ENCODE peak calls at places on chromosomes 16 and 17, in eight cellular contexts. D is HCT116; J is CD8-positive, alpha-beta T cell; E is CD8-positive, alpha-beta memory T cell; I is uterus; T is right lobe of liver; U is tibial artery; P is esophagus squamous epithelium. M is an unnamed sample. For H3K4me1, the result is how much of the 10 kb centered on the place peaks cover.

GRCh38 chr17:74280093-74280513 is 6.1 kb downstream of the DNAI2 start:
- DNase-seq in J (peak), D (no peak), P (no peak), T (no peak), E (peak), I (no peak), U (no peak), M (no peak)

GRCh38 chr17:46922804-46923635 is at the start of gene GOSR2:
- DNase-seq in I (peak), U (peak), E (peak), P (peak), T (peak), D (peak), J (peak), M (peak)

GRCh38 chr17:80513892-80514291 is 30.7 kb upstream of the RPTOR start:
- DNase-seq in T (no peak), I (no peak), E (no peak), U (no peak), D (no peak), J (no peak), P (no peak), M (no peak)

GRCh38 chr16:89693931-89694783 is 7.3 kb downstream of the SPATA2L start:
- DNase-seq in J (no peak), E (no peak), U (no peak), T (peak), I (no peak), P (no peak), D (no peak), M (no peak)

GRCh38 chr16:14399397-14400284 is 230.4 kb downstream of the PARN start:
- DNase-seq in T (no peak), I (peak), P (no peak), J (no peak), D (peak), E (no peak), U (peak), M (peak)

GRCh38 chr17:68697850-68698313 is 96.7 kb upstream of the FAM20A start:
- DNase-seq in D (no peak), U (peak), I (peak), P (no peak), E (no peak), J (no peak), T (no peak), M (no peak)

GRCh38 chr17:49746791-49747490 is 17.0 kb downstream of the FAM117A start:
- DNase-seq in U (no peak), I (no peak), D (no peak), J (peak), E (no peak), T (no peak), P (no peak), M (no peak)

GRCh38 chr16:65737831-65738230 is 616.0 kb upstream of the CDH11 start:
- DNase-seq in D (no peak), E (no peak), I (no peak), U (no peak), J (no peak), P (no peak), T (no peak), M (no peak)

GRCh38 chr16:30948956-30949654 is at the start of gene ORAI3:
- DNase-seq in E (peak), P (peak), T (peak), I (peak), U (peak), J (peak), D (no peak), M (no peak)

GRCh38 chr16:9929313-9929712 is 252.9 kb downstream of the GRIN2A start:
- DNase-seq in D (no peak), U (no peak), T (no peak), I (no peak), J (no peak), P (no peak), E (no peak), M (no peak)

GRCh38 chr16:86216591-86216990 is 293.7 kb upstream of the FOXF1 start:
- DNase-seq in I (no peak), P (no peak), D (no peak), E (no peak), T (no peak), U (no peak), J (no peak), M (no peak)

GRCh38 chr17:79079421-79080200 is 5.0 kb downstream of the ENGASE start:
- DNase-seq in U (no peak), D (no peak), J (no peak), E (no peak), T (peak), I (no peak), P (no peak), M (no peak)

GRCh38 chr16:85574672-85575475 is 38.2 kb upstream of the GSE1 start:
- DNase-seq in U (no peak), J (no peak), D (no peak), E (no peak), P (no peak), I (no peak), T (no peak), M (no peak)

GRCh38 chr17:20995873-20996723 is 46.7 kb downstream of the USP22 start:
- DNase-seq in T (no peak), J (no peak), I (no peak), D (no peak), U (peak), P (no peak), E (no peak), M (no peak)

GRCh38 chr16:66594739-66595138 is 9.8 kb upstream of the CMTM3 start:
- DNase-seq in T (no peak), P (no peak), I (no peak), E (no peak), J (no peak), D (no peak), U (no peak), M (no peak)

GRCh38 chr17:42598905-42599304 is 10.3 kb downstream of the RETREG3 start:
- DNase-seq in E (no peak), D (no peak), J (no peak), I (no peak), U (no peak), P (no peak), T (no peak), M (no peak)

GRCh38 chr17:14297161-14297851 is 3.6 kb upstream of the HS3ST3B1 start:
- DNase-seq in U (no peak), E (peak), D (no peak), T (peak), P (no peak), J (peak), I (no peak), M (no peak)

GRCh38 chr17:75774988-75775668 is 9.5 kb upstream of the UNK start:
- DNase-seq in I (no peak), U (no peak), D (no peak), P (no peak), E (no peak), T (peak), J (peak), M (no peak)

GRCh38 chr17:9908649-9909042 is 3.6 kb upstream of the RCVRN start:
- DNase-seq in J (no peak), T (no peak), E (no peak), D (no peak), I (no peak), U (no peak), P (no peak), M (no peak)

GRCh38 chr17:44279586-44280344 is 11.8 kb upstream of the SLC4A1 start:
- DNase-seq in T (peak), J (peak), E (peak), D (no peak), U (peak), P (no peak), I (peak), M (peak)

GRCh38 chr17:28460901-28461300 is 12.5 kb upstream of the SLC13A2 start:
- DNase-seq in E (no peak), U (no peak), T (no peak), I (no peak), D (no peak), J (no peak), P (no peak), M (no peak)

GRCh38 chr17:39208893-39209292 is 8.8 kb downstream of the RPL19 start:
- DNase-seq in J (peak), U (peak), T (no peak), E (no peak), P (no peak), D (no peak), I (no peak), M (no peak)
- H3K27ac ChIP-seq in J (no peak), U (peak), T (no peak), E (no peak), P (peak), D (no peak), I (no peak), M (peak)

DNA sequence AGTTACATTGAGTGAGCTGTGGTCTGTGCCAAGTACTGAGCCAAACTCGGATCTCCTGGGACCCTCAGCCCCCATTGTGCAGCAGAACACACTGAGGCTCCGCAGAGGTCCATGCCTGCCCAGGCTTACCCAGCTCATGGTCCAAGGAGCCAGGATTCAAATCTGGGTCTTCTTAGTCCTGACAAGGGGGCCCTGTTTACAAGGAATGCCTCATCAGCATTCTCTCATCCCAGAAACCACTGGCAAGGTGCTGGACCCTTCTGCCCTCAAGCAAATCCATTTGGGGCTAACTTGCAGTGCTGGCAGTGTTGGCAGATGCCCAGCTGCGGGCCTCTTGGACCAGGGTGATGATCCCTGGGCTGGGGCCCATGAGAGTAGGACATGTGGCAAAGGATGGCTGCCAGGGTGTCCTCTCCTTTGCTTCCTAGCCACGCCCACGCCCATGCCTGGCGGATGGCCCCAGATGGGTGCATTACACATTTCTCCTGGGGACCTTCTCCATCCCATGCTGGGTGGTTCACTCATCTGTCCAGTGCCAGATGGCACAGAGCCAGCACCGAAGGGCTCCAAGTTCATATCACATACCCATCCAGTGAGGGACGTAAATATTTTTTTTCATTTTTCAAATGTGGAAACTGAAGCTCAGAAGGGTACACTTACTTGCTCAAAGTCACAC is 117.7 kb downstream of the CMIP start:
- DNase-seq in J (no peak), E (no peak), D (no peak), P (no peak), I (no peak), T (peak), U (no peak), M (no peak)
- H3K4me1 ChIP-seq in J (under half), E (under half), D (half or more), P (under half), I (under half), T (under half), U (under half), M (under half)

DNA sequence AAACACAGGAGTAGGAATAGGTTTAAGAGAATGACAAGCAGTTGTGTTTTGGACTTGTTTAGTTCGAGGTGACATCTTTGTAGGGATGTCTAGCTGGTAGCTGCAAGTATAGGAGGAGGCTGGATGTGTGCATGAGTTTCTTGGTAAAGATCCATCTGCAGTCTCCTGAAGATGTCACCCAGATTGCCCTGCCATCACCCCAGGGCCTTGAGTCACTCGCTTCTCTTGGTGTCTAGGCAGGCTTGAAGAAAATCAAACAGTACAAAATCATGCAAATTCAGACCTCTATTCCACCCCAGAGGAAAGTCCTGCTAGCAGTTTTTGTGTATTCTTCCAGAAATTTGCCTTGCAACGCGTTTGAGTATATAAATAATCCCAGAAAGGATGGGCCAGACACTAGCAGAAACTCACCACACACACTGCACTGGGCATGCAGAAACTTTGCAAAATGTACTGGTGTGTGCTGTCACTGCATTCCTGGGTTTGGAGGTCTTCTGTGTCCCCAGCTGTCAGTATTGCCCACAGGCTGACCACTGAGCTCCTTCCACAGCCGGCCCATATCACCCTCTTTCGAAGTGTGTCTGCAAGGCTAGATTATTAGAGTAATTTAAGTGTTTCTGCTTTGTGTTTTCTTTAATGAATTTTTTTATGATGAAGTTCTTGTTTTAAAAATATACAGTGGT is 51.5 kb downstream of the TENT4B start:
- DNase-seq in E (no peak), D (no peak), P (no peak), J (no peak), I (no peak), U (no peak), T (no peak), M (no peak)
- H3K27ac ChIP-seq in E (no peak), D (no peak), P (no peak), J (no peak), I (peak), U (peak), T (no peak), M (peak)

DNA sequence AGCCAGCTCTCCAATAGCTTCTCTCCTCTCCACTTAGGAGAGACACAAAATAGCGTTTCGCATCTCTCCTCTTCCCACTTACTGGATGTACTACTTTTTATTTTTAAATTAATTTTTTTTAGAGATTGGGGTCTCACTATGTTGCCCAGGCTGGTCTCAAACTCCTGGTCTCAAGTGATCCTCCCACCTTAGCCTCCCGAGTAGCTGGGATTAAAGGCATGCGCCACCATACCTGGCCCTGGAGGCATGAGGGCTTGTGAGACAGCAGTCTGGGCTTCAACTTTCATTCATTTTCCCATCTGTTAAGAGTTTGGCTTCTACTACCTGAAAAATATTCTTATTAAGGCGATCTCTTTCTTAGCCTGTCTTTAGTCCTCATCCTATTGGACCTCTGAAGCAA is 18.3 kb downstream of the SLC7A6OS start:
- DNase-seq in D (no peak), I (no peak), E (no peak), U (no peak), J (no peak), T (no peak), P (no peak), M (no peak)
- H3K4me1 ChIP-seq in D (under half), I (under half), E (half or more), U (under half), J (half or more), T (under half), P (under half), M (under half)

GRCh38 chr16:4364196-4365013 is 7.2 kb upstream of the VASN start:
- DNase-seq in T (no peak), E (no peak), I (no peak), P (no peak), U (no peak), J (peak), D (no peak), M (no peak)
- H3K27ac ChIP-seq in T (no peak), E (no peak), I (no peak), P (no peak), U (no peak), J (no peak), D (no peak), M (no peak)

DNA sequence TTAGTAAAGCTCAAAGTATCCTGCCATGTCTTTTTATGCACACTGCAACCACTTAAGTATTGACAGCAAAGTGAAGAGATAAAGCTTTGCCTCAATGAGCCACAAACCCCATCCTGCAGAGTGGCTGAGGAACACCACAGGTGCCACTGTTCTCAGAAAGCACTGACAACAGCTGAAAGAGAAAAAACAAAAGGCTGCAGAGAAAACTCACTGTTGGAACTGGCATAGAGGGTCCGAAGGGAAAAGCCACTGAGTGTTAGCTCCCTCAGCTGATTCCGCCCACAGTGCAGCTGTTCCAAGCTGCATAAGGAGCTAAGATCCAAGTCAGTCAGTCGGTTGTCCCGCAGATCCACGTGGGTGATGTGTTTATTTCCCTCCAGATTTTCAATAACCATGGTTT is 48.3 kb downstream of the PHLPP2 start:
- DNase-seq in T (no peak), U (no peak), I (no peak), D (no peak), E (no peak), J (no peak), P (no peak), M (no peak)
- H3K4me1 ChIP-seq in T (under half), U (under half), I (under half), D (under half), E (under half), J (under half), P (under half), M (under half)

GRCh38 chr16:79001156-79001997 is 599.2 kb downstream of the MAF start:
- DNase-seq in I (no peak), T (no peak), U (no peak), P (no peak), E (no peak), D (no peak), J (no peak), M (no peak)
- H3K27ac ChIP-seq in I (no peak), T (no peak), U (no peak), P (no peak), E (no peak), D (no peak), J (no peak), M (no peak)

GRCh38 chr17:82596837-82597672 is 51.2 kb downstream of the WDR45B start:
- DNase-seq in P (no peak), D (no peak), J (no peak), T (no peak), U (no peak), I (no peak), E (no peak), M (no peak)

GRCh38 chr17:82598256-82599011 is 49.8 kb downstream of the WDR45B start:
- DNase-seq in I (no peak), T (peak), P (no peak), D (no peak), E (no peak), U (no peak), J (no peak), M (no peak)

GRCh38 chr17:82594571-82594970 is 53.7 kb downstream of the WDR45B start:
- DNase-seq in I (no peak), P (no peak), U (no peak), E (no peak), D (no peak), J (no peak), T (peak), M (no peak)

GRCh38 chr17:82595893-82596292 is 52.4 kb downstream of the WDR45B start:
- DNase-seq in D (no peak), U (no peak), E (no peak), P (no peak), T (no peak), J (no peak), I (no peak), M (no peak)

GRCh38 chr17:82596316-82596715 is 51.9 kb downstream of the WDR45B start:
- DNase-seq in J (no peak), P (no peak), D (no peak), U (no peak), I (no peak), T (peak), E (no peak), M (no peak)
- H3K4me1 ChIP-seq in J (under half), P (under half), D (under half), U (under half), I (under half), T (under half), E (under half), M (under half)

M was measured in thoracic aorta.